ENCODE peak calls at places on chromosome 15, in nine cellular contexts. W, C, T, G, H, I, B, S and X are unnamed samples.

GRCh38 chr15:69099976-69100375 is 60.5 kb upstream of the GLCE start:
- DNase-seq in T (peak), S (no peak), H (no peak), G (no peak), B (no peak), I (no peak), C (no peak), W (no peak), X (no peak)

GRCh38 chr15:56940388-56940787 is 21.9 kb downstream of the TCF12 start:
- DNase-seq in W (no peak), H (no peak), S (no peak), I (no peak), G (no peak), C (no peak), B (no peak), T (no peak), X (no peak)

GRCh38 chr15:72967836-72968530 is 84.3 kb upstream of the NEO1 start:
- DNase-seq in I (no peak), G (peak), B (no peak), W (no peak), H (no peak), C (no peak), S (no peak), T (no peak), X (no peak)

GRCh38 chr15:100651253-100651652 is 48.9 kb downstream of the ASB7 start:
- DNase-seq in G (no peak), T (no peak), C (no peak), B (no peak), I (no peak), H (no peak), S (no peak), W (no peak), X (no peak)

GRCh38 chr15:74768771-74769342 is 13.0 kb upstream of the CSK start:
- DNase-seq in G (peak), H (no peak), T (no peak), S (peak), I (peak), B (no peak), C (peak), W (peak), X (no peak)

GRCh38 chr15:48375767-48376166 is 44.5 kb downstream of the DUT start:
- DNase-seq in C (no peak), B (no peak), I (no peak), S (no peak), G (no peak), T (no peak), W (no peak), H (no peak), X (no peak)

GRCh38 chr15:101133751-101134261 is 118.0 kb downstream of the CHSY1 start:
- DNase-seq in B (no peak), H (no peak), W (no peak), I (no peak), S (no peak), G (no peak), T (peak), C (peak), X (no peak)

GRCh38 chr15:77568960-77569646 is 63.6 kb downstream of the LINGO1 start:
- DNase-seq in W (peak), G (peak), T (no peak), S (no peak), C (peak), I (no peak), B (no peak), H (no peak), X (no peak)

GRCh38 chr15:39242345-39242744 is 338.5 kb upstream of the THBS1 start:
- DNase-seq in T (no peak), B (no peak), S (peak), C (no peak), H (no peak), G (no peak), I (no peak), W (peak), X (no peak)

GRCh38 chr15:57565326-57565725 is 26.4 kb upstream of the MYZAP start:
- DNase-seq in I (no peak), T (no peak), W (no peak), B (no peak), S (no peak), H (no peak), C (peak), G (no peak), X (no peak)

GRCh38 chr15:73927476-73928240 is 1.4 kb downstream of the LOXL1 start:
- DNase-seq in W (peak), C (peak), G (peak), I (no peak), S (no peak), B (peak), H (peak), T (no peak), X (no peak)

GRCh38 chr15:41888662-41889253 is 5.1 kb downstream of the SPTBN5 start:
- DNase-seq in S (no peak), B (no peak), T (no peak), C (no peak), W (no peak), I (no peak), H (no peak), G (no peak), X (no peak)

GRCh38 chr15:91704343-91704742 is 149.2 kb upstream of the SLCO3A1 start:
- DNase-seq in I (no peak), B (no peak), H (no peak), G (no peak), W (no peak), T (no peak), C (no peak), S (no peak), X (no peak)

GRCh38 chr15:73630030-73630429 is 3.2 kb downstream of the NPTN start:
- DNase-seq in B (no peak), C (no peak), G (no peak), H (no peak), T (peak), W (no peak), S (no peak), I (no peak), X (no peak)

GRCh38 chr15:89785064-89785770 is 9.1 kb downstream of the MESP2 start:
- DNase-seq in I (no peak), B (no peak), G (no peak), H (no peak), S (no peak), W (peak), T (no peak), C (no peak), X (no peak)

GRCh38 chr15:36161781-36162212 is 417.6 kb upstream of the CDIN1 start:
- DNase-seq in G (no peak), H (no peak), B (no peak), C (peak), I (no peak), S (no peak), W (no peak), T (no peak), X (no peak)

GRCh38 chr15:93231994-93232393 is 143.0 kb upstream of the RGMA start:
- DNase-seq in S (no peak), B (no peak), G (no peak), I (no peak), W (no peak), H (no peak), T (no peak), C (no peak), X (no peak)

GRCh38 chr15:70795311-70795665 is 31.9 kb upstream of the UACA start:
- DNase-seq in C (no peak), S (peak), T (no peak), W (no peak), B (no peak), H (no peak), G (no peak), I (no peak), X (no peak)

GRCh38 chr15:76865548-76865991 is 39.6 kb downstream of the SCAPER start:
- DNase-seq in S (no peak), G (no peak), T (no peak), H (no peak), I (no peak), B (no peak), C (no peak), W (no peak), X (no peak)

GRCh38 chr15:101347454-101347853 is 52.4 kb upstream of the SNRPA1 start:
- DNase-seq in W (no peak), H (no peak), B (no peak), G (no peak), C (no peak), I (no peak), S (no peak), T (no peak), X (no peak)

GRCh38 chr15:99480223-99480810 is 85.5 kb upstream of the MEF2A start:
- DNase-seq in I (no peak), G (no peak), H (no peak), T (no peak), B (no peak), C (no peak), S (no peak), W (no peak), X (no peak)

GRCh38 chr15:38253448-38253847 is 812 bp downstream of the SPRED1 start:
- DNase-seq in C (peak), T (no peak), W (no peak), G (no peak), I (no peak), S (peak), B (no peak), H (no peak), X (no peak)

GRCh38 chr15:33094336-33094735 is 100.2 kb downstream of the FMN1 start:
- DNase-seq in B (no peak), G (no peak), W (no peak), C (no peak), H (no peak), I (no peak), T (no peak), S (no peak), X (no peak)

GRCh38 chr15:65981837-65982696 is 112.8 kb downstream of the RAB11A start:
- DNase-seq in I (peak), W (peak), S (no peak), T (no peak), B (peak), H (peak), C (peak), G (peak), X (no peak)

GRCh38 chr15:64947211-64947610 is 35.5 kb downstream of the ANKDD1A start:
- DNase-seq in W (no peak), T (no peak), I (no peak), B (no peak), C (no peak), H (no peak), G (no peak), S (no peak), X (no peak)

GRCh38 chr15:43463542-43463941 is 29.4 kb downstream of the TP53BP1 start:
- DNase-seq in C (no peak), H (no peak), W (no peak), S (no peak), B (no peak), T (no peak), I (no peak), G (no peak), X (no peak)

GRCh38 chr15:36239509-36239908 is 339.9 kb upstream of the CDIN1 start:
- DNase-seq in T (no peak), W (no peak), C (no peak), H (no peak), G (no peak), S (no peak), B (no peak), I (no peak), X (no peak)

GRCh38 chr15:42133892-42134502 is 22.4 kb downstream of the PLA2G4F start:
- DNase-seq in S (no peak), T (no peak), W (peak), G (peak), I (peak), B (peak), C (peak), H (no peak), X (peak)

GRCh38 chr15:39248204-39248603 is 332.7 kb upstream of the THBS1 start:
- DNase-seq in T (no peak), C (no peak), W (peak), G (no peak), S (no peak), I (no peak), B (no peak), H (no peak), X (no peak)

GRCh38 chr15:53586815-53587214 is 172.6 kb downstream of the WDR72 start:
- DNase-seq in S (no peak), B (no peak), G (peak), W (peak), I (peak), H (no peak), C (peak), T (peak), X (no peak)

GRCh38 chr15:69305204-69305931 is 6.7 kb downstream of the PAQR5 start:
- DNase-seq in W (peak), S (peak), B (no peak), C (peak), G (no peak), H (no peak), T (no peak), I (no peak), X (no peak)

GRCh38 chr15:71409541-71409940 is 294.3 kb downstream of the THSD4 start:
- DNase-seq in C (no peak), H (no peak), G (no peak), S (no peak), W (no peak), I (no peak), T (no peak), B (no peak), X (no peak)

GRCh38 chr15:40790723-40791122 is 16.2 kb upstream of the ZFYVE19 start:
- DNase-seq in B (no peak), W (no peak), H (no peak), G (no peak), I (no peak), C (no peak), S (no peak), T (no peak), X (no peak)